ENCODE peak calls at places on chromosomes 12 and 14, in eight cellular contexts. G is right atrium auricular region, K is body of pancreas, M is psoas muscle, T is astrocyte of the spinal cord, D is fibroblast of mammary gland, E is breast epithelium, A is cardiac fibroblast. Q is an unnamed sample.

GRCh38 chr14:51962678-51963077 is 26.7 kb upstream of the RTRAF start:
- DNase-seq in G (no peak), K (no peak), M (no peak), T (no peak), D (peak), E (no peak), A (peak), Q (peak)

GRCh38 chr12:124073636-124074035 is 100.6 kb downstream of the ZNF664 start:
- DNase-seq in G (no peak), K (no peak), M (no peak), T (no peak), D (no peak), E (no peak), A (no peak), Q (no peak)

GRCh38 chr12:19055589-19055988 is 73.9 kb upstream of the PLEKHA5 start:
- DNase-seq in G (no peak), K (no peak), M (no peak), T (no peak), D (no peak), E (no peak), A (no peak), Q (no peak)

GRCh38 chr14:85296466-85297210 is 233.3 kb upstream of the FLRT2 start:
- DNase-seq in G (no peak), K (no peak), M (no peak), T (peak), D (peak), E (no peak), A (peak), Q (peak)

GRCh38 chr14:104110491-104111209 is 25.1 kb downstream of the ASPG start:
- DNase-seq in G (no peak), K (no peak), M (peak), T (no peak), D (no peak), E (peak), A (no peak), Q (no peak)

GRCh38 chr12:24494401-24494800 is 454.5 kb downstream of the BCAT1 start:
- DNase-seq in G (no peak), K (no peak), M (no peak), T (peak), D (no peak), E (no peak), A (peak), Q (peak)

GRCh38 chr14:102086972-102087761 is at the start of gene HSP90AA1:
- DNase-seq in G (peak), K (peak), M (peak), T (peak), D (peak), E (peak), A (peak), Q (peak)

GRCh38 chr14:103109789-103110415 is 13.4 kb upstream of the TNFAIP2 start:
- DNase-seq in G (no peak), K (peak), M (peak), T (peak), D (peak), E (no peak), A (peak), Q (peak)

GRCh38 chr12:125528300-125528699 is 463.1 kb downstream of the AACS start:
- DNase-seq in G (no peak), K (no peak), M (no peak), T (no peak), D (no peak), E (no peak), A (no peak), Q (no peak)

GRCh38 chr14:72943876-72944430 is 17.7 kb downstream of the DCAF4 start:
- DNase-seq in G (no peak), K (no peak), M (no peak), T (no peak), D (no peak), E (no peak), A (no peak), Q (no peak)

GRCh38 chr14:106610691-106611090 is 1084.3 kb downstream of the TMEM121 start:
- DNase-seq in G (no peak), K (no peak), M (no peak), T (no peak), D (no peak), E (no peak), A (no peak), Q (no peak)

GRCh38 chr14:104144911-104145825 is 6.8 kb downstream of the KIF26A start:
- DNase-seq in G (no peak), K (no peak), M (peak), T (no peak), D (no peak), E (no peak), A (no peak), Q (no peak)

GRCh38 chr12:68387338-68387737 is 55.2 kb upstream of the MDM1 start:
- DNase-seq in G (no peak), K (no peak), M (no peak), T (no peak), D (no peak), E (no peak), A (no peak), Q (no peak)

GRCh38 chr12:91138337-91138905 is 27.1 kb upstream of the LUM start:
- DNase-seq in G (no peak), K (no peak), M (no peak), T (no peak), D (no peak), E (no peak), A (no peak), Q (peak)

GRCh38 chr14:52443506-52443905 is 108.8 kb downstream of the TXNDC16 start:
- DNase-seq in G (no peak), K (no peak), M (no peak), T (no peak), D (peak), E (no peak), A (peak), Q (no peak)

GRCh38 chr14:98189077-98189476 is 1082.9 kb downstream of the BCL11B start:
- DNase-seq in G (no peak), K (no peak), M (no peak), T (no peak), D (no peak), E (no peak), A (no peak), Q (no peak)

GRCh38 chr14:86423212-86423611 is 893.3 kb downstream of the FLRT2 start:
- DNase-seq in G (no peak), K (no peak), M (no peak), T (no peak), D (no peak), E (no peak), A (no peak), Q (no peak)

GRCh38 chr12:108635201-108635996 is 1.7 kb upstream of the SELPLG start:
- DNase-seq in G (no peak), K (no peak), M (no peak), T (no peak), D (no peak), E (no peak), A (no peak), Q (peak)

GRCh38 chr12:118432812-118433540 is 56.6 kb downstream of the SUDS3 start:
- DNase-seq in G (no peak), K (no peak), M (no peak), T (peak), D (no peak), E (no peak), A (peak), Q (no peak)

GRCh38 chr14:55739967-55740707 is 160.1 kb downstream of the KTN1 start:
- DNase-seq in G (no peak), K (peak), M (peak), T (no peak), D (no peak), E (no peak), A (no peak), Q (no peak)

GRCh38 chr12:78115889-78116288 is 285.2 kb downstream of the NAV3 start:
- DNase-seq in G (no peak), K (no peak), M (no peak), T (no peak), D (peak), E (no peak), A (peak), Q (no peak)

GRCh38 chr14:75905505-75905904 is 76.3 kb downstream of the TGFB3 start:
- DNase-seq in G (peak), K (peak), M (no peak), T (peak), D (peak), E (no peak), A (peak), Q (peak)

GRCh38 chr14:89720741-89721315 is 233.7 kb downstream of the EFCAB11 start:
- DNase-seq in G (peak), K (peak), M (peak), T (no peak), D (no peak), E (no peak), A (no peak), Q (no peak)

GRCh38 chr14:87877877-87878276 is 115.1 kb downstream of the GALC start:
- DNase-seq in G (no peak), K (no peak), M (no peak), T (no peak), D (peak), E (no peak), A (peak), Q (no peak)

GRCh38 chr12:47236109-47236714 is 156.5 kb upstream of the AMIGO2 start:
- DNase-seq in G (no peak), K (no peak), M (no peak), T (peak), D (peak), E (no peak), A (peak), Q (peak)

GRCh38 chr14:89851031-89851430 is 103.5 kb downstream of the EFCAB11 start:
- DNase-seq in G (no peak), K (no peak), M (no peak), T (no peak), D (no peak), E (no peak), A (no peak), Q (peak)

GRCh38 chr12:106975098-106975497 is 11.8 kb downstream of the MTERF2 start:
- DNase-seq in G (no peak), K (no peak), M (no peak), T (no peak), D (no peak), E (no peak), A (no peak), Q (no peak)

GRCh38 chr14:23119362-23120327 is 590 bp upstream of the CEBPE start:
- DNase-seq in G (no peak), K (no peak), M (no peak), T (no peak), D (no peak), E (no peak), A (no peak), Q (no peak)

GRCh38 chr12:50040657-50041056 is 15.4 kb upstream of the RACGAP1 start:
- DNase-seq in G (no peak), K (no peak), M (no peak), T (no peak), D (no peak), E (no peak), A (no peak), Q (no peak)

GRCh38 chr12:4960030-4960429 is 50.3 kb downstream of the KCNA1 start:
- DNase-seq in G (no peak), K (no peak), M (no peak), T (no peak), D (no peak), E (no peak), A (no peak), Q (no peak)

GRCh38 chr14:32166029-32166428 is 35.8 kb upstream of the RNU6-7 start:
- DNase-seq in G (no peak), K (no peak), M (no peak), T (no peak), D (no peak), E (no peak), A (no peak), Q (no peak)

GRCh38 chr14:30402846-30403245 is 156.1 kb upstream of the G2E3 start:
- DNase-seq in G (no peak), K (no peak), M (no peak), T (no peak), D (no peak), E (no peak), A (no peak), Q (no peak)

GRCh38 chr12:106583578-106584103 is 837 bp downstream of the RFX4 start:
- DNase-seq in G (no peak), K (no peak), M (no peak), T (no peak), D (peak), E (no peak), A (peak), Q (no peak)

GRCh38 chr12:75427491-75427890 is 36.6 kb downstream of the GLIPR1L2 start:
- DNase-seq in G (no peak), K (no peak), M (no peak), T (no peak), D (no peak), E (no peak), A (no peak), Q (no peak)

GRCh38 chr14:100037351-100037750 is 27.9 kb upstream of the EVL start:
- DNase-seq in G (no peak), K (no peak), M (no peak), T (no peak), D (peak), E (no peak), A (peak), Q (peak)

GRCh38 chr12:128266559-128267245 is at the start of gene TMEM132C:
- DNase-seq in G (no peak), K (no peak), M (no peak), T (no peak), D (no peak), E (no peak), A (no peak), Q (no peak)
- H3K4me3 ChIP-seq in G (peak), K (no peak), M (peak), T (peak), D (no peak), E (peak), A (peak), Q (no peak)

GRCh38 chr12:8949525-8950286 is at the start of gene M6PR:
- DNase-seq in G (peak), K (peak), M (peak), T (peak), D (peak), E (peak), A (peak), Q (peak)
- TF ChIP-seq CTCF in G (peak), K (peak), M (peak), T (peak), D (peak), E (no peak), A (peak), Q (peak)

GRCh38 chr14:60515244-60515695 is 6.3 kb downstream of the SIX6 start:
- DNase-seq in G (no peak), K (no peak), M (peak), T (no peak), D (no peak), E (no peak), A (no peak), Q (no peak)
- H3K4me3 ChIP-seq in G (peak), K (no peak), M (peak), T (peak), D (no peak), E (peak), A (no peak), Q (no peak)

GRCh38 chr12:110100315-110100970 is 23.7 kb upstream of the IFT81 start:
- DNase-seq in G (peak), K (peak), M (peak), T (peak), D (peak), E (no peak), A (peak), Q (peak)

GRCh38 chr12:110105159-110105558 is 19.0 kb upstream of the IFT81 start:
- DNase-seq in G (no peak), K (no peak), M (no peak), T (no peak), D (no peak), E (no peak), A (no peak), Q (no peak)

GRCh38 chr12:110105961-110106540 is 18.1 kb upstream of the IFT81 start:
- DNase-seq in G (no peak), K (no peak), M (no peak), T (no peak), D (no peak), E (no peak), A (no peak), Q (peak)

GRCh38 chr12:110104188-110104969 is 19.8 kb upstream of the IFT81 start:
- DNase-seq in G (no peak), K (no peak), M (no peak), T (peak), D (peak), E (no peak), A (peak), Q (peak)

DNA sequence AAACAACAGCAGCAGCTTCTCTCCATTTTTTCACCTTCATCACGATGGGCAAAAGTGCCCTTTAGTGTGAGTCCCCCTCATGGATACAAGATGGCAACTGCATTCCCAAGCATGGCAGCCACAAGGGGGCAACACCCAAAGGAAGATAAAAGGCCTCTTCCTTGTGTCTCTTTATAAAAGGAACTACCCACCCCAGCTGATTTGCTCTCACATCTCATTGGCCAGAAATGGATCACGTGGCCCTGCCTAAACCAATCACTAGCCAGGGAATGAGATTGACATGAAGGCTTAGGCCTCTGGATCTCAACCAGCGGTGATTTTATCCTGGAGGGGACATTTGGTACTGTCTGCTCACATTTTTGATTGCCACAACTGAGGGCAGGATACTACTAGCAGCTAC is 21.9 kb upstream of the IFT81 start:
- DNase-seq in G (no peak), K (no peak), M (no peak), T (peak), D (peak), E (no peak), A (peak), Q (peak)
- TF ChIP-seq CTCF in G (peak), K (no peak), M (peak), T (peak), D (peak), E (peak), A (peak), Q (peak)

GRCh38 chr14:69547701-69548348 is 26.8 kb downstream of the CCDC177 start:
- DNase-seq in G (no peak), K (no peak), M (no peak), T (peak), D (peak), E (no peak), A (peak), Q (peak)
- H3K4me3 ChIP-seq in G (no peak), K (no peak), M (no peak), T (peak), D (peak), E (peak), A (no peak), Q (peak)

DNA sequence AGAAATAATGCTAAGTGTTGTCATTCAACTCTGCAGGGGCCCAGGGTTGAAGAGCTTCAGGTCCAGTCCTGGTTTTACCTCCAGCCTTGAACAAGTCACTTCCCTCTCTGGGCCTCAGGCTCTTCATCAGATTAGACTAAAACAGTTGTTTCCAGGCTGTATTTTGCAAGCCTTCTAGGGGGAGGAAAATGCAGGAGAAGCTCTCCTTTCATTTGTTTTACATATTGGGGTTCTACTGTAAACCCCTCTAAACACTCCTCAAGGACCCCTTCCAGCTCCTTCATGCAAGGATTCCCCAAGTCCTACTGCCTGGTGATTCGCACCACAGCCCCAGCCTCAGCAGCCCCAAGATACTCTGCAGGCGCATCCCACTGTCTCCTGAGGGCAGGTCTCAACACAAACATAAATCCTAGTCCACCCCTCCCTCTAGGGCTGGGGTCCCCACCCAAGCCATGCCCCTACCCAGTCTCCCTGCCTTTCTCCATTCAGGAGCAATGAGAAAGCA is 2.7 kb downstream of the SDR9C7 start:
- DNase-seq in G (no peak), K (no peak), M (no peak), T (peak), D (peak), E (no peak), A (peak), Q (peak)
- TF ChIP-seq CTCF in G (no peak), K (no peak), M (no peak), T (no peak), D (no peak), E (no peak), A (no peak), Q (no peak)

GRCh38 chr12:21884942-21885341 is 56.3 kb downstream of the ABCC9 start:
- DNase-seq in G (no peak), K (no peak), M (no peak), T (no peak), D (no peak), E (no peak), A (no peak), Q (no peak)
- H3K4me3 ChIP-seq in G (no peak), K (no peak), M (no peak), T (no peak), D (no peak), E (no peak), A (no peak), Q (no peak)

Q was measured in choroid plexus epithelial cell.